ENCODE peak calls at places on chromosome 6, in ten cellular contexts. P is Panc1, W is ovary, Z is psoas muscle, Q is A549, V is tibial nerve, O is heart left ventricle, U is endodermal cell, K is mucosa of descending colon, E is heart right ventricle. M is an unnamed sample. For H3K4me1, the result is how much of the 10 kb centered on the place peaks cover.

GRCh38 chr6:42049116-42049809 is 1.1 kb upstream of the TAF8 start:
- DNase-seq in U (no peak), Z (peak), V (no peak), K (peak), W (peak), P (no peak), E (peak), Q (no peak), O (no peak), M (no peak)

GRCh38 chr6:21678990-21679389 is 85.4 kb downstream of the SOX4 start:
- DNase-seq in Z (no peak), U (no peak), O (no peak), E (no peak), K (no peak), V (no peak), P (no peak), W (no peak), Q (peak), M (no peak)

GRCh38 chr6:135280375-135281136 is 99.4 kb downstream of the MYB start:
- DNase-seq in W (no peak), K (no peak), Q (no peak), U (no peak), V (peak), E (no peak), O (no peak), P (no peak), Z (no peak), M (no peak)

GRCh38 chr6:108982154-108983113 is 112.2 kb downstream of the SESN1 start:
- DNase-seq in Z (no peak), P (no peak), Q (no peak), E (no peak), K (no peak), U (no peak), O (no peak), V (no peak), W (no peak), M (no peak)

GRCh38 chr6:161498881-161499280 is 225.0 kb upstream of the AGPAT4 start:
- DNase-seq in K (no peak), P (no peak), V (no peak), E (no peak), U (no peak), Z (no peak), W (no peak), Q (no peak), O (no peak), M (no peak)

GRCh38 chr6:18053555-18054445 is 66.4 kb upstream of the KIF13A start:
- DNase-seq in E (no peak), O (no peak), W (no peak), U (no peak), Z (no peak), K (no peak), Q (no peak), V (no peak), P (no peak), M (no peak)

GRCh38 chr6:1667805-1668175 is 58.1 kb downstream of the FOXC1 start:
- DNase-seq in V (no peak), W (no peak), P (no peak), Q (no peak), E (no peak), U (no peak), Z (no peak), O (no peak), K (no peak), M (no peak)

GRCh38 chr6:157123245-157123644 is 200.1 kb downstream of the TMEM242 start:
- DNase-seq in E (no peak), Z (no peak), K (no peak), W (no peak), O (no peak), U (no peak), V (no peak), P (no peak), Q (no peak), M (no peak)

GRCh38 chr6:20870493-20870892 is 336.2 kb downstream of the CDKAL1 start:
- DNase-seq in U (no peak), P (no peak), Q (no peak), O (no peak), Z (no peak), K (no peak), W (no peak), E (no peak), V (no peak), M (no peak)

GRCh38 chr6:10397756-10398438 is 17.0 kb downstream of the TFAP2A start:
- DNase-seq in K (no peak), V (no peak), U (peak), Q (no peak), O (no peak), E (no peak), Z (no peak), P (no peak), W (no peak), M (no peak)

GRCh38 chr6:2744206-2744771 is 6.4 kb downstream of the MYLK4 start:
- DNase-seq in U (no peak), V (no peak), P (no peak), K (no peak), E (peak), Q (peak), Z (peak), O (peak), W (no peak), M (no peak)

GRCh38 chr6:35552285-35552917 is 39.7 kb upstream of the TULP1 start:
- DNase-seq in U (peak), K (no peak), V (no peak), W (no peak), Q (peak), P (peak), E (no peak), Z (no peak), O (no peak), M (peak)

GRCh38 chr6:144295981-144296767 is 11.0 kb downstream of the UTRN start:
- DNase-seq in Z (no peak), Q (no peak), E (no peak), V (no peak), U (no peak), P (no peak), O (no peak), W (no peak), K (no peak), M (no peak)

GRCh38 chr6:28710466-28711191 is 184.9 kb downstream of the GPX5 start:
- DNase-seq in U (peak), Q (peak), P (peak), V (no peak), W (no peak), O (no peak), Z (no peak), K (no peak), E (no peak), M (no peak)

GRCh38 chr6:40436685-40437604 is 150.2 kb downstream of the LRFN2 start:
- DNase-seq in O (no peak), U (no peak), E (no peak), Z (no peak), V (no peak), P (no peak), W (no peak), K (no peak), Q (no peak), M (no peak)

GRCh38 chr6:150573041-150573681 is 26.5 kb upstream of the PLEKHG1 start:
- DNase-seq in P (no peak), U (peak), O (peak), V (no peak), E (no peak), K (no peak), Z (no peak), Q (no peak), W (no peak), M (no peak)

GRCh38 chr6:3808759-3809514 is 40.2 kb upstream of the FAM50B start:
- DNase-seq in P (peak), W (peak), O (peak), V (peak), Q (peak), E (peak), Z (peak), K (no peak), U (no peak), M (peak)

GRCh38 chr6:41315203-41315602 is 20.2 kb upstream of the NCR2 start:
- DNase-seq in Z (no peak), Q (no peak), P (no peak), O (no peak), E (no peak), V (no peak), K (no peak), U (no peak), W (no peak), M (no peak)

GRCh38 chr6:100553243-100553642 is 88.5 kb upstream of the SIM1 start:
- DNase-seq in Z (no peak), P (no peak), Q (no peak), V (no peak), E (no peak), O (no peak), U (no peak), W (no peak), K (no peak), M (no peak)

GRCh38 chr6:31493875-31494694 is 3.9 kb upstream of the MICB start:
- DNase-seq in P (no peak), U (peak), O (peak), E (peak), Q (peak), W (peak), K (peak), V (peak), Z (peak), M (peak)

GRCh38 chr6:108667984-108668383 is 107.3 kb downstream of the FOXO3 start:
- DNase-seq in P (no peak), E (no peak), Z (no peak), O (no peak), U (no peak), W (no peak), V (no peak), Q (no peak), K (no peak), M (no peak)

GRCh38 chr6:169172435-169172834 is 81.2 kb downstream of the THBS2 start:
- DNase-seq in O (no peak), Z (peak), K (no peak), P (no peak), V (peak), U (no peak), E (no peak), W (peak), Q (no peak), M (no peak)

GRCh38 chr6:36235862-36236261 is 34.0 kb upstream of the PNPLA1 start:
- DNase-seq in P (no peak), E (no peak), Z (no peak), V (no peak), Q (no peak), O (no peak), K (no peak), U (peak), W (no peak), M (no peak)

GRCh38 chr6:44224154-44224977 is 971 bp downstream of the SLC29A1 start:
- DNase-seq in V (no peak), Q (peak), U (no peak), O (no peak), Z (no peak), K (no peak), W (no peak), E (no peak), P (no peak), M (no peak)

GRCh38 chr6:90284745-90285481 is 11.7 kb downstream of the BACH2 start:
- DNase-seq in K (no peak), W (no peak), V (no peak), Z (no peak), P (no peak), O (no peak), E (no peak), U (no peak), Q (no peak), M (no peak)

GRCh38 chr6:45376310-45377040 is 1.3 kb downstream of the SUPT3H start:
- DNase-seq in V (no peak), E (no peak), P (no peak), O (no peak), Z (no peak), U (no peak), W (no peak), Q (no peak), K (no peak), M (no peak)

GRCh38 chr6:142786476-142786875 is 158.5 kb downstream of the HIVEP2 start:
- DNase-seq in Q (no peak), U (no peak), O (no peak), K (no peak), Z (no peak), P (no peak), E (no peak), W (no peak), V (no peak), M (no peak)

GRCh38 chr6:107641500-107641931 is 151.6 kb downstream of the SOBP start:
- DNase-seq in E (peak), V (no peak), P (no peak), K (no peak), W (no peak), U (no peak), O (peak), Q (no peak), Z (peak), M (no peak)

GRCh38 chr6:143782517-143782916 is 60.6 kb upstream of the LTV1 start:
- DNase-seq in V (no peak), W (no peak), Z (no peak), O (no peak), E (no peak), Q (no peak), U (no peak), P (no peak), K (no peak), M (no peak)

GRCh38 chr6:105429676-105430075 is 26.8 kb upstream of the PREP start:
- DNase-seq in Q (no peak), U (no peak), Z (no peak), E (no peak), V (no peak), K (no peak), P (no peak), W (no peak), O (no peak), M (no peak)

GRCh38 chr6:503610-504362 is 112.2 kb downstream of the IRF4 start:
- DNase-seq in V (no peak), Z (no peak), W (no peak), P (no peak), K (no peak), Q (no peak), O (peak), U (no peak), E (peak), M (no peak)

GRCh38 chr6:170136541-170137175 is 154.2 kb downstream of the DLL1 start:
- DNase-seq in U (peak), Q (no peak), V (no peak), W (no peak), P (no peak), E (no peak), Z (no peak), K (no peak), O (no peak), M (no peak)

GRCh38 chr6:118212451-118213173 is 305.5 kb downstream of the SLC35F1 start:
- DNase-seq in U (no peak), Q (no peak), O (no peak), W (no peak), E (no peak), Z (no peak), K (no peak), V (no peak), P (no peak), M (no peak)

GRCh38 chr6:100175814-100176275 is 181.8 kb upstream of the MCHR2 start:
- DNase-seq in Z (no peak), Q (no peak), U (no peak), E (no peak), V (peak), P (no peak), W (no peak), O (no peak), K (no peak), M (no peak)

GRCh38 chr6:39335780-39336541 is 13.5 kb upstream of the KCNK16 start:
- DNase-seq in E (no peak), O (peak), K (no peak), Z (no peak), U (no peak), Q (no peak), W (no peak), P (no peak), V (no peak), M (peak)

GRCh38 chr6:28589234-28589951 is 63.7 kb downstream of the GPX5 start:
- DNase-seq in O (peak), Q (peak), E (no peak), U (peak), K (no peak), W (peak), V (peak), Z (no peak), P (peak), M (peak)

GRCh38 chr6:52509281-52510212 is 67.3 kb downstream of the TRAM2 start:
- DNase-seq in V (no peak), K (no peak), W (no peak), E (no peak), P (no peak), O (no peak), Q (no peak), Z (no peak), U (no peak), M (no peak)

GRCh38 chr6:52510213-52510562 is 66.7 kb downstream of the TRAM2 start:
- DNase-seq in O (no peak), U (no peak), E (no peak), Q (no peak), W (no peak), K (no peak), V (no peak), P (no peak), Z (no peak), M (no peak)

GRCh38 chr6:52511572-52512151 is 65.2 kb downstream of the TRAM2 start:
- DNase-seq in W (no peak), O (no peak), P (no peak), K (no peak), V (no peak), U (no peak), E (no peak), Q (no peak), Z (no peak), M (no peak)

GRCh38 chr6:52512199-52512598 is 64.7 kb downstream of the TRAM2 start:
- DNase-seq in U (no peak), Q (peak), P (no peak), O (peak), E (peak), V (peak), K (no peak), Z (peak), W (peak), M (peak)

GRCh38 chr6:52511163-52511562 is 65.7 kb downstream of the TRAM2 start:
- DNase-seq in Z (no peak), U (no peak), E (no peak), V (no peak), Q (no peak), P (no peak), K (no peak), W (no peak), O (no peak), M (no peak)
- H3K4me1 ChIP-seq in Z (under half), U (under half), E (half or more), V (under half), Q (half or more), P (under half), K (under half), W (under half), O (half or more), M (under half)

DNA sequence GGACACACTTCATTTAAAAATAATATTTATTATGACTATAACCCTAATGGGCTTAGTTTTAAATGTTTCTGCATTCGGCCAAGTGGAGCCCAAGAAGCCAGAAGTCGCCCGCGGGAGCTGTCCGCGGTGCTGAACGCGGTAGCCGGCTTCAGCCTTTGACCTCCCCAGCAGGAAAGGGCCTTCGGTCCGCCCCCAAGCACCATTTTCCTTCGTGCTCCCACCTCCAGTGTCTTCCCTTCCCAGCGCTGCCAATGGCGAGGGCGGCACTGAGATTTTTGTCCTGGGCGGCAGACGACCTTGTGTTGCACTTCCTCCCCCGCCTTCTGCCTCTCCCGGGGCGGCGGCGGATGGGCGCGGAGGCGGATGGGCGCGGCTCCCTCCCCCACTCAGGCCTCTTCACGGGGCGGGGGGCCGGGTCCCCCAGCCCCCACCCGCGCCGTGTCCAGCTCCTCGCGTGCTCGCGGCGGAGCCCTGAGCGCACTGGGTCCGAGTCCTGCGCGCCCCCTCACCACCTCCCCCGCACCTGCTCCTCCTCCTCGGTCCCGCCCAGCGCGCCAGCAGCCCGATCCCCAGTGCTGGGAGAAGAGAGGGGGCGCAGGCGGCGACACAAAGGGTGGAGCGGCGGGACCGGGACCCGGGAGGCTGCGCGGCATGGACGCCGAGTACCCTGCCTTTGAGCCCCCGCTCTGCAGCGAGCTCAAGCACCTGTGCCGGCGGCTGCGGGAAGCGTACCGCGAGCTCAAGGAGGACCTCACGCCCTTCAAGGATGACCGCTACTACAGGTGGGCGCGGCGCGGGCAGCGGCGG is 23.6 kb upstream of the TMEM181 start:
- DNase-seq in K (peak), W (peak), E (peak), U (peak), V (peak), Z (peak), O (peak), Q (peak), P (no peak), M (peak)
- TF ChIP-seq CTCF in K (no peak), W (no peak), E (no peak), U (no peak), V (no peak), Z (no peak), O (no peak), Q (no peak), P (no peak), M (no peak)

GRCh38 chr6:83069633-83070032 is 2.2 kb downstream of the DOP1A start:
- DNase-seq in O (no peak), V (no peak), U (no peak), Z (no peak), Q (no peak), E (no peak), P (no peak), K (no peak), W (no peak), M (no peak)

GRCh38 chr6:83071023-83071422 is 3.6 kb downstream of the DOP1A start:
- DNase-seq in Z (no peak), P (no peak), U (peak), Q (no peak), O (no peak), W (no peak), V (no peak), K (no peak), E (no peak), M (no peak)

GRCh38 chr6:83065511-83066192 is at the start of gene UBE3D:
- DNase-seq in P (no peak), U (peak), O (peak), Z (peak), W (peak), V (peak), E (peak), Q (peak), K (peak), M (peak)

GRCh38 chr6:83067448-83068413 is at the start of gene DOP1A:
- DNase-seq in E (peak), Q (peak), K (peak), W (peak), P (peak), O (peak), Z (peak), U (peak), V (peak), M (peak)

DNA sequence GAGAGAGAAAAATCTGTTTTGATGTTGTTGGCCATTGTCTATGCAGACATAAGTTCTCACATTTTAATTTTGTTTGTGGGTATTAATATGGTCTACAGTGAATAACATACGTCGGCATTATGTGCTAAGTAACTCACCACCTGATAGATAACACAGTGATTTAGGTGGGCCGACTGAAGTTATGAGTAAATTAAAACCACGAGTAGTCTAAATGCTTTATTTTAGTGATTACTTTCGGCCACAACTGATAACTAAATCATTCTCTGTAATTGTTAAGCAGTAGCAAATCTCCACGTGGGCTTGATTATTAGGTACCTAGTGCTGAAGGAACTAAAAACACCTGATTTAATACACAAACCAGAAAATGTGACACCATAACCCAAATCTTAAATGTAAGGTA is 1.2 kb downstream of the DOP1A start:
- DNase-seq in K (no peak), U (no peak), P (no peak), Q (no peak), O (no peak), V (no peak), E (no peak), Z (no peak), W (no peak), M (no peak)
- H3K4me1 ChIP-seq in K (under half), U (under half), P (under half), Q (under half), O (under half), V (under half), E (half or more), Z (under half), W (under half), M (half or more)

DNA sequence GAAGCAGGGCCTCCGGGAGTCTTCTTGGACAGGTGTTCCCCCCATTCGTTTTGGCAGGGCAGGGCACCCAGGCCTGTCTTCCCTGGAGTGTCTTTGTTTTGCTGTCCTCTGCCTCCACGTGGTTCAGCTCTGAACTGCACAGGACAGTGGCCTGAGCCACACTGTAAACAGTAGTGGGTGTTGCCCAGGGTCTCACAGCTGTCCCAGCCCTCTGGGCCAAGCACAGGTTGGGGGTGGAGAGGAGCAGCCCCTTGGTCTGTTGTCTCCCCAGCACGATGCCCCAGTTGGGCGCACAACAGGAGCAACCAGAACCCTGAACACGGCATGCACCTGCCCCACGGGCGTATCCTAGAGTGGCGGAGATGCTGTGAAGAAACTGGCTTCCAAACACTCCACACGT is 14.4 kb downstream of the CCDC167 start:
- DNase-seq in V (no peak), U (peak), P (no peak), O (no peak), W (no peak), K (no peak), Z (no peak), E (no peak), Q (peak), M (no peak)
- TF ChIP-seq CTCF in V (no peak), U (peak), P (peak), O (no peak), W (no peak), K (no peak), Z (no peak), E (no peak), Q (no peak), M (no peak)

GRCh38 chr6:159466934-159467333 is 226.1 kb downstream of the SOD2 start:
- DNase-seq in U (no peak), Q (no peak), W (no peak), V (no peak), E (no peak), K (no peak), P (no peak), Z (no peak), O (no peak), M (no peak)
- H3K4me1 ChIP-seq in U (under half), Q (under half), W (under half), V (under half), E (under half), K (under half), P (under half), Z (under half), O (under half), M (under half)

M was measured in transverse colon.